ENCODE peak calls at places on chromosomes 3 and 15, in ten cellular contexts. Y, L, O, R, J, H, U, B, X and Q are unnamed samples.

GRCh38 chr3:16741103-16741758 is 136.0 kb upstream of the DAZL start:
- DNase-seq in O (no peak), H (no peak), B (no peak), U (no peak), X (peak), R (no peak), Y (no peak), L (peak), J (peak), Q (no peak)

GRCh38 chr3:165233521-165234195 is 37.5 kb upstream of the SLITRK3 start:
- DNase-seq in U (no peak), B (no peak), L (no peak), H (no peak), R (no peak), O (no peak), J (no peak), X (no peak), Y (no peak), Q (no peak)

GRCh38 chr3:178382388-178383061 is 153.7 kb upstream of the KCNMB2 start:
- DNase-seq in U (no peak), L (peak), Y (no peak), J (peak), O (no peak), B (no peak), X (peak), H (no peak), R (no peak), Q (no peak)

GRCh38 chr3:139218046-139218445 is 125.8 kb upstream of the MRPS22 start:
- DNase-seq in O (no peak), H (no peak), X (no peak), L (no peak), R (no peak), J (no peak), U (no peak), B (no peak), Y (no peak), Q (no peak)

GRCh38 chr3:13687409-13687989 is 138.6 kb downstream of the FBLN2 start:
- DNase-seq in Y (no peak), R (no peak), O (no peak), U (no peak), B (no peak), L (no peak), X (no peak), J (no peak), H (no peak), Q (no peak)

GRCh38 chr15:101242160-101242998 is 9.5 kb downstream of the CHSY1 start:
- DNase-seq in Y (no peak), R (peak), O (no peak), J (peak), B (no peak), X (peak), U (no peak), H (no peak), L (no peak), Q (peak)

GRCh38 chr3:195263193-195263924 is 7.6 kb downstream of the XXYLT1 start:
- DNase-seq in O (no peak), B (no peak), H (no peak), L (no peak), Y (no peak), X (no peak), R (no peak), J (peak), U (no peak), Q (no peak)

GRCh38 chr3:97579365-97579764 is 185.2 kb upstream of the ARL6 start:
- DNase-seq in U (peak), R (no peak), L (no peak), Y (no peak), J (no peak), H (peak), B (no peak), O (no peak), X (no peak), Q (no peak)

GRCh38 chr3:172216843-172217404 is 177.5 kb downstream of the FNDC3B start:
- DNase-seq in X (no peak), Y (no peak), U (no peak), O (no peak), J (no peak), B (no peak), L (no peak), H (no peak), R (no peak), Q (no peak)

GRCh38 chr15:57376695-57377477 is 581 bp downstream of the CGNL1 start:
- DNase-seq in X (peak), U (no peak), Y (peak), L (no peak), O (peak), H (no peak), R (peak), B (no peak), J (peak), Q (no peak)

GRCh38 chr3:134341391-134341790 is 32.9 kb downstream of the AMOTL2 start:
- DNase-seq in H (no peak), U (no peak), B (no peak), Y (peak), X (no peak), L (no peak), R (no peak), J (no peak), O (no peak), Q (no peak)

GRCh38 chr15:40244961-40245523 is 6.2 kb downstream of the PAK6 start:
- DNase-seq in H (no peak), O (no peak), B (no peak), J (no peak), L (no peak), U (no peak), Y (peak), R (no peak), X (no peak), Q (no peak)

GRCh38 chr3:78511840-78512239 is 1256.0 kb downstream of the ROBO1 start:
- DNase-seq in O (no peak), J (no peak), H (no peak), U (no peak), B (no peak), X (no peak), Y (no peak), L (no peak), R (no peak), Q (no peak)

GRCh38 chr3:19065027-19065426 is 83.3 kb upstream of the KCNH8 start:
- DNase-seq in J (no peak), U (no peak), H (peak), X (no peak), O (no peak), R (peak), B (no peak), L (no peak), Y (no peak), Q (peak)

GRCh38 chr15:90210593-90210992 is 9.5 kb downstream of the SEMA4B start:
- DNase-seq in O (no peak), U (no peak), L (no peak), H (no peak), R (no peak), J (no peak), B (no peak), X (no peak), Y (no peak), Q (no peak)

GRCh38 chr3:42613462-42613861 is 13.0 kb downstream of the NKTR start:
- DNase-seq in J (peak), O (no peak), X (no peak), H (no peak), L (no peak), U (no peak), R (no peak), B (no peak), Y (no peak), Q (peak)

GRCh38 chr15:67108122-67108871 is 42.9 kb downstream of the SMAD3 start:
- DNase-seq in O (no peak), J (peak), B (no peak), X (peak), U (no peak), Y (no peak), L (no peak), H (no peak), R (no peak), Q (no peak)

GRCh38 chr3:128572644-128573105 is 77.9 kb downstream of the RPN1 start:
- DNase-seq in H (no peak), Y (peak), B (no peak), O (no peak), R (no peak), U (peak), L (no peak), X (peak), J (no peak), Q (no peak)

GRCh38 chr3:182212479-182213076 is 500.9 kb downstream of the SOX2 start:
- DNase-seq in B (no peak), H (peak), J (peak), L (no peak), X (peak), Y (peak), R (no peak), O (no peak), U (peak), Q (no peak)

GRCh38 chr3:157066335-157067071 is 93.4 kb downstream of the CCNL1 start:
- DNase-seq in U (no peak), B (no peak), J (peak), Y (no peak), R (no peak), L (no peak), X (peak), O (no peak), H (no peak), Q (no peak)

GRCh38 chr15:45645026-45645980 is 10.5 kb downstream of the SQOR start:
- DNase-seq in O (no peak), L (no peak), R (no peak), U (no peak), X (peak), H (no peak), J (peak), Y (no peak), B (no peak), Q (no peak)

GRCh38 chr15:88695046-88695445 is 56.2 kb downstream of the ISG20 start:
- DNase-seq in Y (no peak), L (peak), J (peak), U (no peak), R (no peak), B (no peak), X (no peak), H (no peak), O (no peak), Q (no peak)

GRCh38 chr15:50944692-50945091 is 36.2 kb downstream of the AP4E1 start:
- DNase-seq in H (no peak), U (no peak), L (no peak), X (no peak), O (no peak), B (no peak), Y (no peak), R (no peak), J (peak), Q (no peak)

GRCh38 chr3:42191443-42191747 is 74.6 kb downstream of the CCK start:
- DNase-seq in X (no peak), O (no peak), Y (no peak), R (no peak), U (no peak), B (no peak), J (no peak), L (no peak), H (no peak), Q (peak)

GRCh38 chr3:62051506-62051905 is 321.8 kb downstream of the FEZF2 start:
- DNase-seq in X (peak), U (no peak), H (peak), Y (no peak), B (no peak), R (no peak), J (peak), O (peak), L (no peak), Q (peak)

GRCh38 chr15:57263520-57263919 is 112.8 kb upstream of the CGNL1 start:
- DNase-seq in Y (no peak), O (no peak), R (no peak), B (no peak), L (no peak), J (no peak), U (no peak), X (no peak), H (no peak), Q (no peak)